ENCODE peak calls at places on chromosomes 5 and 9, in nine cellular contexts. One of them, this sample, is unnamed.

GRCh38 chr9:136002886-136003285 is 41.7 kb upstream of the UBAC1 start:
- DNase-seq in T-cell: no peak
- DNase-seq in naive thymus-derived CD8-positive, alpha-beta T cell: no peak
- DNase-seq in T-helper 1 cell: no peak
- DNase-seq in mesothelial cell of epicardium: no peak
- DNase-seq in iris pigment epithelial cell: no peak
- DNase-seq in GM23248: peak
- DNase-seq in GM12878: no peak
- DNase-seq in NCI-H82: no peak
- DNase-seq in this sample: no peak

GRCh38 chr5:14440598-14441401 is 140.8 kb upstream of the OTULINL start:
- DNase-seq in T-cell: no peak
- DNase-seq in naive thymus-derived CD8-positive, alpha-beta T cell: no peak
- DNase-seq in T-helper 1 cell: no peak
- DNase-seq in mesothelial cell of epicardium: no peak
- DNase-seq in iris pigment epithelial cell: peak
- DNase-seq in GM23248: peak
- DNase-seq in GM12878: no peak
- DNase-seq in NCI-H82: no peak
- DNase-seq in this sample: peak

GRCh38 chr9:132547976-132548730 is 34.3 kb upstream of the BARHL1 start:
- DNase-seq in T-cell: no peak
- DNase-seq in naive thymus-derived CD8-positive, alpha-beta T cell: no peak
- DNase-seq in T-helper 1 cell: no peak
- DNase-seq in mesothelial cell of epicardium: no peak
- DNase-seq in iris pigment epithelial cell: no peak
- DNase-seq in GM23248: no peak
- DNase-seq in GM12878: no peak
- DNase-seq in NCI-H82: no peak
- DNase-seq in this sample: no peak

GRCh38 chr9:134066923-134067851 is 639 bp downstream of the BRD3 start:
- DNase-seq in T-cell: no peak
- DNase-seq in naive thymus-derived CD8-positive, alpha-beta T cell: peak
- DNase-seq in T-helper 1 cell: peak
- DNase-seq in mesothelial cell of epicardium: no peak
- DNase-seq in iris pigment epithelial cell: no peak
- DNase-seq in GM23248: peak
- DNase-seq in GM12878: no peak
- DNase-seq in NCI-H82: peak
- DNase-seq in this sample: no peak

GRCh38 chr9:93121316-93122241 is 12.5 kb downstream of the NINJ1 start:
- DNase-seq in T-cell: no peak
- DNase-seq in naive thymus-derived CD8-positive, alpha-beta T cell: no peak
- DNase-seq in T-helper 1 cell: no peak
- DNase-seq in mesothelial cell of epicardium: peak
- DNase-seq in iris pigment epithelial cell: no peak
- DNase-seq in GM23248: no peak
- DNase-seq in GM12878: no peak
- DNase-seq in NCI-H82: no peak
- DNase-seq in this sample: no peak

GRCh38 chr9:93713716-93714115 is 137.3 kb downstream of the PHF2 start:
- DNase-seq in T-cell: no peak
- DNase-seq in naive thymus-derived CD8-positive, alpha-beta T cell: no peak
- DNase-seq in T-helper 1 cell: no peak
- DNase-seq in mesothelial cell of epicardium: no peak
- DNase-seq in iris pigment epithelial cell: peak
- DNase-seq in GM23248: no peak
- DNase-seq in GM12878: no peak
- DNase-seq in NCI-H82: no peak
- DNase-seq in this sample: no peak

GRCh38 chr5:87909382-87909781 is 359.3 kb downstream of the TMEM161B start:
- DNase-seq in T-cell: no peak
- DNase-seq in naive thymus-derived CD8-positive, alpha-beta T cell: no peak
- DNase-seq in T-helper 1 cell: no peak
- DNase-seq in mesothelial cell of epicardium: no peak
- DNase-seq in iris pigment epithelial cell: no peak
- DNase-seq in GM23248: no peak
- DNase-seq in GM12878: no peak
- DNase-seq in NCI-H82: no peak
- DNase-seq in this sample: no peak

GRCh38 chr5:73380710-73381586 is 67.6 kb downstream of the FOXD1 start:
- DNase-seq in T-cell: no peak
- DNase-seq in naive thymus-derived CD8-positive, alpha-beta T cell: no peak
- DNase-seq in T-helper 1 cell: no peak
- DNase-seq in mesothelial cell of epicardium: no peak
- DNase-seq in iris pigment epithelial cell: no peak
- DNase-seq in GM23248: no peak
- DNase-seq in GM12878: no peak
- DNase-seq in NCI-H82: no peak
- DNase-seq in this sample: no peak

GRCh38 chr5:113612060-113612496 is 98.6 kb downstream of the YTHDC2 start:
- DNase-seq in T-cell: no peak
- DNase-seq in naive thymus-derived CD8-positive, alpha-beta T cell: no peak
- DNase-seq in T-helper 1 cell: no peak
- DNase-seq in mesothelial cell of epicardium: no peak
- DNase-seq in iris pigment epithelial cell: peak
- DNase-seq in GM23248: peak
- DNase-seq in GM12878: no peak
- DNase-seq in NCI-H82: peak
- DNase-seq in this sample: no peak

GRCh38 chr5:18281947-18282557 is 647.8 kb downstream of the TAF11L14 start:
- DNase-seq in T-cell: no peak
- DNase-seq in naive thymus-derived CD8-positive, alpha-beta T cell: no peak
- DNase-seq in T-helper 1 cell: no peak
- DNase-seq in mesothelial cell of epicardium: no peak
- DNase-seq in iris pigment epithelial cell: peak
- DNase-seq in GM23248: peak
- DNase-seq in GM12878: no peak
- DNase-seq in NCI-H82: peak
- DNase-seq in this sample: peak

GRCh38 chr5:56492812-56493211 is 259.7 kb upstream of the ANKRD55 start:
- DNase-seq in T-cell: no peak
- DNase-seq in naive thymus-derived CD8-positive, alpha-beta T cell: no peak
- DNase-seq in T-helper 1 cell: no peak
- DNase-seq in mesothelial cell of epicardium: no peak
- DNase-seq in iris pigment epithelial cell: no peak
- DNase-seq in GM23248: no peak
- DNase-seq in GM12878: no peak
- DNase-seq in NCI-H82: no peak
- DNase-seq in this sample: no peak

GRCh38 chr5:27450607-27451006 is 412.2 kb upstream of the CDH9 start:
- DNase-seq in T-cell: no peak
- DNase-seq in naive thymus-derived CD8-positive, alpha-beta T cell: no peak
- DNase-seq in T-helper 1 cell: no peak
- DNase-seq in mesothelial cell of epicardium: no peak
- DNase-seq in iris pigment epithelial cell: peak
- DNase-seq in GM23248: peak
- DNase-seq in GM12878: no peak
- DNase-seq in NCI-H82: no peak
- DNase-seq in this sample: no peak

GRCh38 chr5:125393416-125393815 is 647.0 kb upstream of the ZNF608 start:
- DNase-seq in T-cell: no peak
- DNase-seq in naive thymus-derived CD8-positive, alpha-beta T cell: no peak
- DNase-seq in T-helper 1 cell: no peak
- DNase-seq in mesothelial cell of epicardium: no peak
- DNase-seq in iris pigment epithelial cell: no peak
- DNase-seq in GM23248: no peak
- DNase-seq in GM12878: no peak
- DNase-seq in NCI-H82: no peak
- DNase-seq in this sample: no peak

GRCh38 chr5:149037819-149038218 is 25.0 kb downstream of the SH3TC2 start:
- DNase-seq in T-cell: no peak
- DNase-seq in naive thymus-derived CD8-positive, alpha-beta T cell: no peak
- DNase-seq in T-helper 1 cell: no peak
- DNase-seq in mesothelial cell of epicardium: no peak
- DNase-seq in iris pigment epithelial cell: no peak
- DNase-seq in GM23248: no peak
- DNase-seq in GM12878: no peak
- DNase-seq in NCI-H82: no peak
- DNase-seq in this sample: no peak

GRCh38 chr9:27572918-27573698 is at the start of gene C9orf72:
- DNase-seq in T-cell: peak
- DNase-seq in naive thymus-derived CD8-positive, alpha-beta T cell: peak
- DNase-seq in T-helper 1 cell: peak
- DNase-seq in mesothelial cell of epicardium: peak
- DNase-seq in iris pigment epithelial cell: no peak
- DNase-seq in GM23248: peak
- DNase-seq in GM12878: no peak
- DNase-seq in NCI-H82: peak
- DNase-seq in this sample: no peak

GRCh38 chr5:2797160-2797559 is 45.7 kb upstream of the IRX2 start:
- DNase-seq in T-cell: no peak
- DNase-seq in naive thymus-derived CD8-positive, alpha-beta T cell: no peak
- DNase-seq in T-helper 1 cell: no peak
- DNase-seq in mesothelial cell of epicardium: no peak
- DNase-seq in iris pigment epithelial cell: no peak
- DNase-seq in GM23248: no peak
- DNase-seq in GM12878: no peak
- DNase-seq in NCI-H82: no peak
- DNase-seq in this sample: no peak

GRCh38 chr5:139181835-139182452 is 16.2 kb downstream of the SIL1 start:
- DNase-seq in T-cell: no peak
- DNase-seq in naive thymus-derived CD8-positive, alpha-beta T cell: no peak
- DNase-seq in T-helper 1 cell: no peak
- DNase-seq in mesothelial cell of epicardium: no peak
- DNase-seq in iris pigment epithelial cell: peak
- DNase-seq in GM23248: peak
- DNase-seq in GM12878: no peak
- DNase-seq in NCI-H82: no peak
- DNase-seq in this sample: no peak

GRCh38 chr5:11497651-11498050 is 406.6 kb downstream of the CTNND2 start:
- DNase-seq in T-cell: no peak
- DNase-seq in naive thymus-derived CD8-positive, alpha-beta T cell: no peak
- DNase-seq in T-helper 1 cell: no peak
- DNase-seq in mesothelial cell of epicardium: no peak
- DNase-seq in iris pigment epithelial cell: no peak
- DNase-seq in GM23248: no peak
- DNase-seq in GM12878: no peak
- DNase-seq in NCI-H82: no peak
- DNase-seq in this sample: no peak

GRCh38 chr5:120919017-120919416 is 454.9 kb downstream of the PRR16 start:
- DNase-seq in T-cell: no peak
- DNase-seq in naive thymus-derived CD8-positive, alpha-beta T cell: no peak
- DNase-seq in T-helper 1 cell: no peak
- DNase-seq in mesothelial cell of epicardium: no peak
- DNase-seq in iris pigment epithelial cell: peak
- DNase-seq in GM23248: peak
- DNase-seq in GM12878: no peak
- DNase-seq in NCI-H82: no peak
- DNase-seq in this sample: no peak

GRCh38 chr5:140806834-140807775 is at the start of gene PCDHA4:
- DNase-seq in T-cell: no peak
- DNase-seq in naive thymus-derived CD8-positive, alpha-beta T cell: no peak
- DNase-seq in T-helper 1 cell: no peak
- DNase-seq in mesothelial cell of epicardium: no peak
- DNase-seq in iris pigment epithelial cell: peak
- DNase-seq in GM23248: peak
- DNase-seq in GM12878: no peak
- DNase-seq in NCI-H82: no peak
- DNase-seq in this sample: no peak

GRCh38 chr9:137023157-137023556 is 4.9 kb downstream of the ABCA2 start:
- DNase-seq in T-cell: no peak
- DNase-seq in naive thymus-derived CD8-positive, alpha-beta T cell: no peak
- DNase-seq in T-helper 1 cell: no peak
- DNase-seq in mesothelial cell of epicardium: no peak
- DNase-seq in iris pigment epithelial cell: no peak
- DNase-seq in GM23248: no peak
- DNase-seq in GM12878: no peak
- DNase-seq in NCI-H82: no peak
- DNase-seq in this sample: no peak

GRCh38 chr5:72101828-72102227 is 5.4 kb upstream of the MAP1B start:
- DNase-seq in T-cell: no peak
- DNase-seq in naive thymus-derived CD8-positive, alpha-beta T cell: no peak
- DNase-seq in T-helper 1 cell: no peak
- DNase-seq in mesothelial cell of epicardium: no peak
- DNase-seq in iris pigment epithelial cell: peak
- DNase-seq in GM23248: peak
- DNase-seq in GM12878: no peak
- DNase-seq in NCI-H82: no peak
- DNase-seq in this sample: no peak

GRCh38 chr5:15791274-15791673 is 291.3 kb downstream of the FBXL7 start:
- DNase-seq in T-cell: no peak
- DNase-seq in naive thymus-derived CD8-positive, alpha-beta T cell: no peak
- DNase-seq in T-helper 1 cell: no peak
- DNase-seq in mesothelial cell of epicardium: no peak
- DNase-seq in iris pigment epithelial cell: no peak
- DNase-seq in GM23248: peak
- DNase-seq in GM12878: no peak
- DNase-seq in NCI-H82: peak
- DNase-seq in this sample: no peak

GRCh38 chr5:35230043-35230611 is at the start of gene PRLR:
- DNase-seq in T-cell: no peak
- DNase-seq in naive thymus-derived CD8-positive, alpha-beta T cell: no peak
- DNase-seq in T-helper 1 cell: no peak
- DNase-seq in mesothelial cell of epicardium: no peak
- DNase-seq in iris pigment epithelial cell: peak
- DNase-seq in GM23248: peak
- DNase-seq in GM12878: no peak
- DNase-seq in NCI-H82: no peak
- DNase-seq in this sample: no peak

GRCh38 chr5:139410121-139410885 is 6.4 kb upstream of the SPATA24 start:
- DNase-seq in T-cell: no peak
- DNase-seq in naive thymus-derived CD8-positive, alpha-beta T cell: no peak
- DNase-seq in T-helper 1 cell: no peak
- DNase-seq in mesothelial cell of epicardium: no peak
- DNase-seq in iris pigment epithelial cell: no peak
- DNase-seq in GM23248: peak
- DNase-seq in GM12878: no peak
- DNase-seq in NCI-H82: no peak
- DNase-seq in this sample: no peak

GRCh38 chr9:35907732-35908483 is 1.4 kb upstream of the SPAAR start:
- DNase-seq in T-cell: no peak
- DNase-seq in naive thymus-derived CD8-positive, alpha-beta T cell: no peak
- DNase-seq in T-helper 1 cell: no peak
- DNase-seq in mesothelial cell of epicardium: no peak
- DNase-seq in iris pigment epithelial cell: peak
- DNase-seq in GM23248: peak
- DNase-seq in GM12878: no peak
- DNase-seq in NCI-H82: peak
- DNase-seq in this sample: peak

GRCh38 chr9:127349483-127350127 is 47.4 kb upstream of the SLC2A8 start:
- DNase-seq in T-cell: no peak
- DNase-seq in naive thymus-derived CD8-positive, alpha-beta T cell: no peak
- DNase-seq in T-helper 1 cell: no peak
- DNase-seq in mesothelial cell of epicardium: no peak
- DNase-seq in iris pigment epithelial cell: no peak
- DNase-seq in GM23248: no peak
- DNase-seq in GM12878: no peak
- DNase-seq in NCI-H82: no peak
- DNase-seq in this sample: no peak

GRCh38 chr5:54701179-54701578 is 183.6 kb downstream of the SNX18 start:
- DNase-seq in T-cell: no peak
- DNase-seq in naive thymus-derived CD8-positive, alpha-beta T cell: no peak
- DNase-seq in T-helper 1 cell: no peak
- DNase-seq in mesothelial cell of epicardium: no peak
- DNase-seq in iris pigment epithelial cell: peak
- DNase-seq in GM23248: peak
- DNase-seq in GM12878: no peak
- DNase-seq in NCI-H82: no peak
- DNase-seq in this sample: peak

GRCh38 chr5:123690821-123691220 is 178.8 kb downstream of the CSNK1G3 start:
- DNase-seq in T-cell: no peak
- DNase-seq in naive thymus-derived CD8-positive, alpha-beta T cell: no peak
- DNase-seq in T-helper 1 cell: no peak
- DNase-seq in mesothelial cell of epicardium: no peak
- DNase-seq in iris pigment epithelial cell: peak
- DNase-seq in GM23248: peak
- DNase-seq in GM12878: no peak
- DNase-seq in NCI-H82: no peak
- DNase-seq in this sample: no peak

GRCh38 chr5:73911761-73912393 is 285.9 kb downstream of the ARHGEF28 start:
- DNase-seq in T-cell: no peak
- DNase-seq in naive thymus-derived CD8-positive, alpha-beta T cell: no peak
- DNase-seq in T-helper 1 cell: no peak
- DNase-seq in mesothelial cell of epicardium: no peak
- DNase-seq in iris pigment epithelial cell: peak
- DNase-seq in GM23248: no peak
- DNase-seq in GM12878: no peak
- DNase-seq in NCI-H82: peak
- DNase-seq in this sample: no peak

GRCh38 chr5:61332369-61332745 is 299 bp downstream of the ZSWIM6 start:
- DNase-seq in T-cell: no peak
- DNase-seq in naive thymus-derived CD8-positive, alpha-beta T cell: peak
- DNase-seq in T-helper 1 cell: peak
- DNase-seq in mesothelial cell of epicardium: no peak
- DNase-seq in iris pigment epithelial cell: no peak
- DNase-seq in GM23248: peak
- DNase-seq in GM12878: no peak
- DNase-seq in NCI-H82: peak
- DNase-seq in this sample: no peak

This sample was measured in AG09309.